ENCODE peak calls at places on chromosomes 11 and 22, in four cellular contexts. S is T-helper 2 cell, R is frontal cortex, L is SHP77 treated with DMSO at 0.1 percent for 48 hours. A is an unnamed sample.

GRCh38 chr11:57203359-57203758 is 21.6 kb downstream of the LRRC55 start:
- DNase-seq in S (no peak), L (no peak), R (no peak), A (no peak)

GRCh38 chr11:69092263-69092662 is 43.5 kb downstream of the TPCN2 start:
- DNase-seq in L (no peak), R (no peak), S (no peak), A (no peak)

GRCh38 chr11:7903940-7904339 is 27.1 kb downstream of the OR10A6 start:
- DNase-seq in R (no peak), S (no peak), L (no peak), A (no peak)

GRCh38 chr22:19463491-19464469 is 15.2 kb downstream of the UFD1 start:
- DNase-seq in L (no peak), R (no peak), S (no peak), A (no peak)

GRCh38 chr11:9385288-9385902 is 943 bp downstream of the IPO7 start:
- DNase-seq in R (no peak), L (no peak), S (peak), A (peak)

GRCh38 chr22:41779889-41780505 is 20.5 kb upstream of the CCDC134 start:
- DNase-seq in S (no peak), L (no peak), R (no peak), A (no peak)

GRCh38 chr11:129184581-129184980 is 7.5 kb downstream of the ARHGAP32 start:
- DNase-seq in S (no peak), R (no peak), L (no peak), A (no peak)

GRCh38 chr22:45969414-45969799 is 7.6 kb downstream of the WNT7B start:
- DNase-seq in S (no peak), R (no peak), L (no peak), A (no peak)

GRCh38 chr11:44219830-44220778 is 89.8 kb downstream of the ALX4 start:
- DNase-seq in S (no peak), R (no peak), L (no peak), A (no peak)

GRCh38 chr22:46845281-46846153 is 83.1 kb downstream of the TBC1D22A start:
- DNase-seq in S (no peak), R (peak), L (no peak), A (no peak)

GRCh38 chr22:30234786-30235470 is 11.6 kb downstream of the LIF start:
- DNase-seq in S (no peak), L (no peak), R (no peak), A (no peak)

GRCh38 chr22:35348703-35349102 is 32.2 kb upstream of the HMOX1 start:
- DNase-seq in L (no peak), R (no peak), S (no peak), A (no peak)

GRCh38 chr22:32478994-32479393 is 4.4 kb downstream of the FBXO7 start:
- DNase-seq in L (no peak), S (no peak), R (no peak), A (no peak)